ENCODE peak calls at places on chromosomes 7 and 10, in four cellular contexts. N is A549, U is pancreas, Y is brain microvascular endothelial cell. R is an unnamed sample.

GRCh38 chr10:105023223-105023622 is 382.1 kb downstream of the SORCS3 start:
- DNase-seq in N (no peak), U (no peak), Y (no peak), R (no peak)

GRCh38 chr7:77989981-77990566 is 191.5 kb downstream of the PHTF2 start:
- DNase-seq in U (no peak), N (no peak), Y (no peak), R (no peak)

GRCh38 chr7:24665564-24666294 is 91.5 kb downstream of the GSDME start:
- DNase-seq in Y (peak), U (no peak), N (peak), R (no peak)

GRCh38 chr10:73589538-73590126 is 1.5 kb downstream of the USP54 start:
- DNase-seq in Y (peak), N (no peak), U (no peak), R (peak)

GRCh38 chr7:151115121-151115835 is 29.0 kb downstream of the AGAP3 start:
- DNase-seq in U (peak), Y (no peak), N (no peak), R (no peak)

GRCh38 chr10:60123172-60123571 is 216.8 kb upstream of the CCDC6 start:
- DNase-seq in U (no peak), N (no peak), Y (peak), R (no peak)

GRCh38 chr7:102450242-102450641 is 14.4 kb downstream of the ALKBH4 start:
- DNase-seq in Y (no peak), N (no peak), U (no peak), R (no peak)

GRCh38 chr7:3042861-3043489 is 692 bp downstream of the CARD11 start:
- DNase-seq in N (no peak), Y (no peak), U (no peak), R (no peak)

GRCh38 chr7:114081606-114082425 is 163.0 kb upstream of the PPP1R3A start:
- DNase-seq in N (peak), Y (peak), U (no peak), R (no peak)

GRCh38 chr10:91349381-91349780 is 60.8 kb upstream of the HECTD2 start:
- DNase-seq in N (no peak), U (no peak), Y (peak), R (no peak)

GRCh38 chr10:96641396-96641795 is 54.6 kb upstream of the TM9SF3 start:
- DNase-seq in Y (no peak), U (no peak), N (no peak), R (no peak)

GRCh38 chr7:144720139-144720538 is 115.7 kb downstream of the TPK1 start:
- DNase-seq in Y (peak), U (no peak), N (no peak), R (no peak)

GRCh38 chr10:97788552-97789442 is 17.0 kb upstream of the SFRP5 start:
- DNase-seq in U (peak), N (no peak), Y (no peak), R (no peak)

GRCh38 chr10:103550229-103550628 is 56.7 kb downstream of the NEURL1 start:
- DNase-seq in Y (no peak), U (no peak), N (no peak), R (no peak)

GRCh38 chr7:15921576-15921975 is 235.1 kb upstream of the MEOX2 start:
- DNase-seq in N (no peak), U (no peak), Y (peak), R (no peak)

GRCh38 chr7:39086638-39087360 is 109.1 kb downstream of the POU6F2 start:
- DNase-seq in U (no peak), N (no peak), Y (no peak), R (no peak)

GRCh38 chr7:39088730-39089129 is 111.0 kb downstream of the POU6F2 start:
- DNase-seq in U (no peak), Y (no peak), N (no peak), R (no peak)

GRCh38 chr7:39089194-39089593 is 111.5 kb downstream of the POU6F2 start:
- DNase-seq in U (no peak), Y (no peak), N (no peak), R (no peak)

GRCh38 chr7:39096220-39096619 is 118.5 kb downstream of the POU6F2 start:
- DNase-seq in U (no peak), Y (no peak), N (no peak), R (no peak)

GRCh38 chr7:39091774-39092173 is 114.1 kb downstream of the POU6F2 start:
- DNase-seq in Y (no peak), U (no peak), N (no peak), R (no peak)
- H3K27ac ChIP-seq in Y (no peak), U (no peak), N (no peak), R (no peak)

GRCh38 chr10:51706225-51706624 is 6.8 kb upstream of the CSTF2T start:
- DNase-seq in U (no peak), Y (no peak), N (no peak), R (no peak)
- H3K27ac ChIP-seq in U (no peak), Y (no peak), N (no peak), R (no peak)

GRCh38 chr10:14670551-14671240 is 104.0 kb downstream of the FAM107B start:
- DNase-seq in N (peak), Y (no peak), U (no peak), R (no peak)

GRCh38 chr10:14669576-14669975 is 105.1 kb downstream of the FAM107B start:
- DNase-seq in N (no peak), U (no peak), Y (no peak), R (no peak)

GRCh38 chr10:14674376-14675050 is 100.2 kb downstream of the FAM107B start:
- DNase-seq in Y (no peak), U (no peak), N (no peak), R (no peak)

GRCh38 chr10:14673189-14673947 is 101.3 kb downstream of the FAM107B start:
- DNase-seq in U (no peak), Y (no peak), N (no peak), R (no peak)

GRCh38 chr10:14671383-14671782 is 103.3 kb downstream of the FAM107B start:
- DNase-seq in U (no peak), Y (no peak), N (peak), R (no peak)
- H3K27ac ChIP-seq in U (no peak), Y (no peak), N (peak), R (no peak)

GRCh38 chr10:34681933-34682332 is 133.2 kb downstream of the PARD3 start:
- DNase-seq in Y (no peak), U (no peak), N (no peak), R (no peak)

GRCh38 chr10:34682580-34682979 is 132.5 kb downstream of the PARD3 start:
- DNase-seq in U (no peak), Y (no peak), N (no peak), R (no peak)

GRCh38 chr10:34690403-34691049 is 124.6 kb downstream of the PARD3 start:
- DNase-seq in U (no peak), N (no peak), Y (no peak), R (no peak)

GRCh38 chr10:34689053-34689452 is 126.0 kb downstream of the PARD3 start:
- DNase-seq in U (no peak), Y (peak), N (no peak), R (no peak)

DNA sequence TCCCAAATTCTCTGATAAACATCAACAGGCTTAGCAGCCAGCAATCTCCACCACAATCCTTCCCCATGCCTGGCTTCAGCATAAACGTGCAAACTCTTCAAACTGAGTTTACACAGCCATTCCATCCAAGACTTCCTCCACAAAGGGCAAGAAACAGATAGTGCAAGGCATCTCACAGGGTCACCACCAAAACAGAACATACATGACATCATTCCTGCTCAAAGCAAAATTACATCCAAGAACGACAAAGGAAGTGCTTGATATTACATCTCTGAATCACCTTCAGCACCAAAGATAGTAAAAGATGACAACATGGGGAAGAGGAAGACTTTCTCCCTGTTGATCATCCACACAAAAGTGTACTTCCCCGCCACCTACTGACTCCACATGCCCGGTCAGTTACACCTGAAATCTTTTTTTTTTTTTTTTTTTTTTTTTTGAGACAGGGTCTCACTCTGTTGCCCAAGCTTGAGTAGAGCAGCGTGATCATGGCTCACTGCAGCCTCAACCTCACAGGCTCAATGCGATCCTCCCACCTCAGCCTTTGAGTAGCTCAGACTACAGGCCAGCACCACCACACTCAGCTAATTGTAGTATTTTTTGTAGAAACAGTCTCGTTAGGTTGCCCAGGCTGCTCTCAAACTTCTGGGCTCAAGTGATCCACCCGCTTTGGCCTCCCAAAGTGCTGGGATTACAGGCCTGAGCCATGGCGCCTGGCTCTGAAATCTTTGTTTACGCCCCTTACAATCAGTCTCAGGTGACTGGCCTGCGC is 127.5 kb downstream of the PARD3 start:
- DNase-seq in Y (peak), N (no peak), U (no peak), R (no peak)
- H3K27ac ChIP-seq in Y (no peak), N (peak), U (no peak), R (no peak)

GRCh38 chr7:130273863-130274262 is 7.2 kb downstream of the CPA2 start:
- DNase-seq in Y (no peak), N (no peak), U (no peak), R (no peak)
- H3K27ac ChIP-seq in Y (no peak), N (no peak), U (peak), R (no peak)

GRCh38 chr7:27151341-27151944 is 940 bp downstream of the HOXA3 start:
- DNase-seq in Y (no peak), U (peak), N (no peak), R (no peak)

GRCh38 chr7:27150568-27151340 is 1.6 kb downstream of the HOXA3 start:
- DNase-seq in Y (peak), N (peak), U (peak), R (no peak)

GRCh38 chr7:27148031-27148775 is 629 bp upstream of the HOXA6 start:
- DNase-seq in Y (no peak), U (peak), N (no peak), R (no peak)

GRCh38 chr7:27148776-27149641 is 1.4 kb upstream of the HOXA6 start:
- DNase-seq in Y (no peak), U (peak), N (no peak), R (no peak)

GRCh38 chr7:27149817-27150567 is 2.4 kb downstream of the HOXA3 start:
- DNase-seq in N (no peak), U (peak), Y (no peak), R (no peak)
- H3K27ac ChIP-seq in N (peak), U (no peak), Y (no peak), R (no peak)

GRCh38 chr7:148336411-148336810 is 254.2 kb upstream of the C7orf33 start:
- DNase-seq in U (no peak), N (no peak), Y (no peak), R (no peak)

GRCh38 chr7:148335790-148336189 is 254.8 kb upstream of the C7orf33 start:
- DNase-seq in Y (no peak), U (no peak), N (no peak), R (no peak)

GRCh38 chr7:148337166-148337565 is 253.4 kb upstream of the C7orf33 start:
- DNase-seq in N (no peak), Y (no peak), U (no peak), R (no peak)

GRCh38 chr7:148337995-148338747 is 252.4 kb upstream of the C7orf33 start:
- DNase-seq in U (no peak), N (no peak), Y (no peak), R (no peak)

DNA sequence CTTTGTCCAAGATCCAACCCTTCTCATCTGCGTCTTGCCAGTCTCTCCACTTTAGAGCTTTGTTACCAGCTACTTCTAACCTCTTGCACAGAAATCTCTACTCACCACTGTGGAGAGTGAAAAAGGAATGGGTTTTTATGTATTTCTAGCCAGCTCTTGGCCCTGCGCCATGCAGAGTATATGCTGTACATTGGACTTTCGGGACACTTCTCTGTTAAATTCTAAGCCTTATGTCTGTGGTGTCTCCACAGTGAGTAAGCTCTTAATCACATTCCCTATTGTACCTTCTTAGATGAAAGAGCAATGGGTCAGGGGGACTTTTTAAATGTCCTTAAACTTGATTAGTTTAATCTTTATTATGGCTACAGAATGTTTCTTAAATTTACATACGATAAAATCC is 253.0 kb upstream of the C7orf33 start:
- DNase-seq in Y (no peak), U (no peak), N (no peak), R (no peak)
- H3K27ac ChIP-seq in Y (no peak), U (no peak), N (no peak), R (no peak)